ENCODE peak calls at places on chromosomes 11 and 22, in five cellular contexts. F, O, U, W and B are unnamed samples.

GRCh38 chr11:2930705-2931415 is 1.6 kb upstream of the PHLDA2 start:
- DNase-seq in F (peak), O (no peak), U (no peak), W (no peak), B (peak)

GRCh38 chr22:35418088-35418487 is 18.1 kb downstream of the MCM5 start:
- DNase-seq in F (no peak), O (no peak), U (no peak), W (no peak), B (no peak)

GRCh38 chr11:106156290-106156937 is 79.0 kb downstream of the AASDHPPT start:
- DNase-seq in F (peak), O (no peak), U (peak), W (peak), B (peak)

GRCh38 chr11:106507645-106508306 is 430.3 kb downstream of the AASDHPPT start:
- DNase-seq in F (no peak), O (no peak), U (no peak), W (no peak), B (no peak)

GRCh38 chr11:66008095-66008467 is 3.7 kb upstream of the CST6 start:
- DNase-seq in F (no peak), O (no peak), U (no peak), W (no peak), B (no peak)

GRCh38 chr22:44597616-44598015 is 99.6 kb upstream of the RTL6 start:
- DNase-seq in F (no peak), O (no peak), U (no peak), W (peak), B (no peak)

GRCh38 chr11:120556841-120557240 is 45.3 kb downstream of the GRIK4 start:
- DNase-seq in F (no peak), O (no peak), U (no peak), W (no peak), B (no peak)

GRCh38 chr11:34300571-34301295 is 57.1 kb downstream of the ABTB2 start:
- DNase-seq in F (no peak), O (no peak), U (peak), W (no peak), B (no peak)

GRCh38 chr11:33068611-33069340 is 29.4 kb downstream of the TCP11L1 start:
- DNase-seq in F (no peak), O (no peak), U (no peak), W (no peak), B (no peak)

GRCh38 chr11:79090191-79090590 is 350.6 kb downstream of the TENM4 start:
- DNase-seq in F (no peak), O (no peak), U (no peak), W (no peak), B (no peak)

GRCh38 chr11:99370557-99371200 is 349.9 kb downstream of the CNTN5 start:
- DNase-seq in F (no peak), O (no peak), U (peak), W (no peak), B (no peak)

GRCh38 chr22:28297504-28297903 is 378.4 kb upstream of the PITPNB start:
- DNase-seq in F (peak), O (no peak), U (peak), W (no peak), B (peak)

GRCh38 chr11:10499452-10500262 is 41.3 kb downstream of the RNF141 start:
- DNase-seq in F (peak), O (no peak), U (no peak), W (peak), B (peak)

GRCh38 chr11:44901782-44902181 is 48.9 kb downstream of the TP53I11 start:
- DNase-seq in F (no peak), O (no peak), U (no peak), W (no peak), B (no peak)

GRCh38 chr11:72013765-72014711 is 15.3 kb downstream of the IL18BP start:
- DNase-seq in F (no peak), O (no peak), U (peak), W (no peak), B (no peak)

GRCh38 chr11:95149659-95150294 is 60.1 kb downstream of the ENDOD1 start:
- DNase-seq in F (no peak), O (no peak), U (peak), W (no peak), B (no peak)

DNA sequence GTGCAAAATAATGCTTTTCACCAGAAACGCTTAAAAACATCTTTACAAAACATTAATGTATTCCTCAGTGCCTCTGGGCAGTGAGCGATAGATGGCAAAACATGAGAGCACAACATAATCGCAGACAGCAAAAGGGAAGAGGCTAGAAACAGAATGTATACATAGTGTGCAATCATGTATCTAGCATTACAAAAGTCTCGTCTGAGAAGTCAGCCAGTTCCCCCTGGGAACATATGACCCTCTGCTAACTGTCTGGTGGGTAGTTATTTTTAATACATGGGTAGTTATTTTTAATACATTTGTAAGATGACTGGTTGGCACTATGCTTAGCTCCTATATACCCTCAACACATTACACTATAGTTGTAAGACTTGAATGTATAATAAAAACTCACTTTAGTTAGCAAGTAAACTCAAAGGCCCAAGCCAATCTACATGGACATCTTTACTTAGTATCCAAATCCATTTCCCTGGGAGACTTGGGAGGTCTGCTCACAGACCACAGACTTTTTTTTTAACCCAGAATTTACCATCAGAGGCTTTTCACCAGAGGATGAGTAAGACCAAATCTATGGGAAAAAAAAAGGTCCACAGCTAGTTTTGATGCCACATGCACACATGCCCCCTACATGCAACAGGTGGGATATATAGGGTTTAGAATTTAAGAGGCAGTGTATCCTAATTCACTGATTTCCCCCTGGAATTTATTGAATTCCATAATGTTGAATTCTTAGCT is 71.7 kb downstream of the AMBRA1 start:
- DNase-seq in F (no peak), O (no peak), U (peak), W (no peak), B (no peak)
- TF ChIP-seq CTCF in F (peak), O (no peak), U (peak), W (peak), B (no peak)

GRCh38 chr22:19876314-19876940 is 21.8 kb upstream of the GNB1L start:
- DNase-seq in F (no peak), O (peak), U (no peak), W (no peak), B (no peak)
- TF ChIP-seq CTCF in F (no peak), O (no peak), U (no peak), W (no peak), B (no peak)

GRCh38 chr11:62791501-62792192 is at the start of gene TMEM223:
- DNase-seq in F (peak), O (peak), U (peak), W (no peak), B (peak)
- TF ChIP-seq CTCF in F (no peak), O (no peak), U (no peak), W (no peak), B (no peak)

GRCh38 chr11:62534779-62535545 is 11.6 kb downstream of the AHNAK start:
- DNase-seq in F (no peak), O (no peak), U (no peak), W (no peak), B (peak)
- TF ChIP-seq CTCF in F (no peak), O (no peak), U (no peak), W (no peak), B (no peak)

GRCh38 chr22:37126882-37127281 is 17.4 kb upstream of the TMPRSS6 start:
- DNase-seq in F (no peak), O (no peak), U (no peak), W (no peak), B (no peak)
- TF ChIP-seq CTCF in F (peak), O (peak), U (no peak), W (peak), B (peak)

GRCh38 chr22:32794449-32795213 is 6.9 kb upstream of the TIMP3 start:
- DNase-seq in F (no peak), O (no peak), U (peak), W (no peak), B (no peak)
- TF ChIP-seq CTCF in F (no peak), O (no peak), U (no peak), W (no peak), B (no peak)

GRCh38 chr11:46896719-46897406 is 21.5 kb downstream of the LRP4 start:
- DNase-seq in F (peak), O (no peak), U (peak), W (no peak), B (peak)
- TF ChIP-seq CTCF in F (peak), O (no peak), U (peak), W (peak), B (peak)

GRCh38 chr22:39520874-39521857 is 804 bp downstream of the ATF4 start:
- DNase-seq in F (peak), O (peak), U (peak), W (peak), B (peak)

GRCh38 chr22:39520054-39520873 is at the start of gene ATF4:
- DNase-seq in F (peak), O (peak), U (peak), W (peak), B (peak)

GRCh38 chr22:39518996-39519680 is 1.2 kb upstream of the ATF4 start:
- DNase-seq in F (peak), O (no peak), U (peak), W (no peak), B (no peak)

GRCh38 chr22:39518124-39518786 is 2.1 kb upstream of the ATF4 start:
- DNase-seq in F (no peak), O (no peak), U (no peak), W (no peak), B (no peak)

GRCh38 chr22:39519681-39520053 is 695 bp upstream of the ATF4 start:
- DNase-seq in F (no peak), O (no peak), U (peak), W (no peak), B (no peak)
- TF ChIP-seq CTCF in F (peak), O (no peak), U (peak), W (peak), B (peak)

GRCh38 chr11:129333873-129334272 is 41.8 kb upstream of the BARX2 start:
- DNase-seq in F (no peak), O (no peak), U (peak), W (no peak), B (no peak)
- TF ChIP-seq CTCF in F (no peak), O (no peak), U (no peak), W (no peak), B (no peak)